ENCODE peak calls at places on chromosome 4, in seven cellular contexts. P, B, R, C, D, H and X are unnamed samples.
A peak's percentile ranks its signal among the peaks of the same experiment; 100 is the strongest.

GRCh38 chr4:78022517-78022916 is 34.6 kb upstream of the FRAS1 start:
- DNase-seq in P (no peak), D (no peak), B (no peak), C (no peak), H (no peak), R (no peak), X (no peak)

GRCh38 chr4:13537832-13538177 is 6.5 kb downstream of the NKX3-2 start:
- DNase-seq in C (no peak), H (no peak), P (no peak), R (no peak), B (no peak), D (no peak), X (no peak)

GRCh38 chr4:23759066-23759465 is 130.8 kb downstream of the PPARGC1A start:
- DNase-seq in R (no peak), D (no peak), P (no peak), B (no peak), C (no peak), H (no peak), X (no peak)

GRCh38 chr4:170026253-170026991 is at the start of gene MFAP3L:
- DNase-seq in H (peak; percentile 80), R (peak; percentile 91), P (peak; percentile 92), D (peak; percentile 92), B (peak; percentile 88), C (peak; percentile 91), X (peak; percentile 72)

GRCh38 chr4:153748378-153748777 is 11.4 kb downstream of the RNF175 start:
- DNase-seq in B (no peak), P (no peak), D (no peak), C (peak; percentile 55), R (no peak), H (no peak), X (no peak)

GRCh38 chr4:48943387-48943786 is 36.8 kb upstream of the OCIAD2 start:
- DNase-seq in P (peak; percentile 21), C (no peak), R (no peak), D (no peak), H (peak; percentile 53), B (no peak), X (no peak)

GRCh38 chr4:26131053-26131452 is 189.8 kb upstream of the RBPJ start:
- DNase-seq in P (no peak), D (no peak), C (no peak), R (no peak), H (no peak), B (no peak), X (no peak)

GRCh38 chr4:108611360-108611759 is 9.0 kb upstream of the RPL34 start:
- DNase-seq in B (no peak), P (no peak), R (no peak), C (no peak), D (no peak), H (no peak), X (no peak)

GRCh38 chr4:57136281-57136680 is 26.1 kb upstream of the IGFBP7 start:
- DNase-seq in C (no peak), R (no peak), P (no peak), B (no peak), D (no peak), H (no peak), X (no peak)

GRCh38 chr4:10153161-10153560 is 36.6 kb upstream of the WDR1 start:
- DNase-seq in P (no peak), R (no peak), B (no peak), H (no peak), D (no peak), C (no peak), X (no peak)

GRCh38 chr4:153467897-153468262 is 1.7 kb downstream of the TMEM131L start:
- DNase-seq in C (no peak), D (no peak), R (no peak), H (no peak), P (no peak), B (no peak), X (no peak)

GRCh38 chr4:78937837-78938236 is 1.4 kb downstream of the PAQR3 start:
- DNase-seq in D (no peak), H (peak; percentile 8), C (no peak), P (no peak), R (no peak), B (no peak), X (no peak)

GRCh38 chr4:39714171-39714570 is 16.2 kb downstream of the UBE2K start:
- DNase-seq in C (no peak), D (no peak), P (no peak), R (no peak), B (no peak), H (no peak), X (no peak)

GRCh38 chr4:88674565-88674964 is 23.1 kb downstream of the NAP1L5 start:
- DNase-seq in D (no peak), H (no peak), R (no peak), P (no peak), B (no peak), C (no peak), X (no peak)

GRCh38 chr4:21012851-21013331 is 312.6 kb downstream of the PACRGL start:
- DNase-seq in P (no peak), D (no peak), H (no peak), R (no peak), B (no peak), C (no peak), X (no peak)

GRCh38 chr4:22556411-22556969 is 40.6 kb upstream of the ADGRA3 start:
- DNase-seq in P (no peak), H (no peak), R (peak; percentile 49), D (no peak), C (no peak), B (no peak), X (no peak)

GRCh38 chr4:18398661-18399060 is 377.1 kb upstream of the LCORL start:
- DNase-seq in P (no peak), D (no peak), R (no peak), B (no peak), C (no peak), H (no peak), X (no peak)

GRCh38 chr4:141011799-141012377 is 121.4 kb downstream of the RNF150 start:
- DNase-seq in H (no peak), P (no peak), R (no peak), D (no peak), C (no peak), B (peak; percentile 69), X (no peak)

DNA sequence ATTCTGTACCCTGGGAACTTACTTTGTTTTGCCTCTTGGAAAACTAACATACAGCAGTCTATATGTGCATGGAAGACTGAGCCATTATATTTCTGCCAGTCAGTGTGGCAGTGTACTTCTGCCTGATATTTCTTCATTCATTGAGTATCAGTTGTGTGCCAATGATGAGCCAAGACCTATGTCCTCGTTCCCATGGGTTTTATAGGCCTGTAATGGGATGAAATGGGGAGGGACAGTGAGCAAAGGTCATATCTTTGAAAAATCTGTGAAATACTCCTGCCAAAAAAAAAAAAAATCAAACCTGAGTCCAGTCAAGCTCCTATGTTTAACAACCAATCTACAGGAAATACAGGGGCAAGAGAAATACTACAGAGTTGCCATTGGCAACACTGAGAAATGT is 9.1 kb downstream of the NSD2 start:
- DNase-seq in R (no peak), H (no peak), C (no peak), P (no peak), D (no peak), B (no peak), X (no peak)
- TF ChIP-seq EP300 in R (no peak), H (no peak), C (no peak), P (no peak), D (no peak), B (no peak), X (no peak)

GRCh38 chr4:2061208-2062131 is 2.3 kb downstream of the NAT8L start:
- DNase-seq in P (no peak), H (no peak), C (no peak), D (no peak), R (no peak), B (no peak), X (no peak)
- H3K27ac ChIP-seq in P (no peak overlapping the region), H (no peak overlapping the region), C (no peak overlapping the region), D (peak overlapping the region; percentile 20), R (no peak overlapping the region), B (no peak overlapping the region), X (no peak overlapping the region)

GRCh38 chr4:99334880-99335279 is 13.7 kb upstream of the ADH1B start:
- DNase-seq in B (no peak), H (no peak), C (no peak), P (no peak), R (no peak), D (no peak), X (no peak)

GRCh38 chr4:99330648-99331047 is 9.4 kb upstream of the ADH1B start:
- DNase-seq in P (no peak), B (no peak), R (no peak), D (no peak), C (no peak), H (no peak), X (no peak)

GRCh38 chr4:99341426-99341825 is 11.1 kb downstream of the ADH1C start:
- DNase-seq in H (no peak), B (no peak), C (no peak), P (no peak), D (no peak), R (no peak), X (no peak)

DNA sequence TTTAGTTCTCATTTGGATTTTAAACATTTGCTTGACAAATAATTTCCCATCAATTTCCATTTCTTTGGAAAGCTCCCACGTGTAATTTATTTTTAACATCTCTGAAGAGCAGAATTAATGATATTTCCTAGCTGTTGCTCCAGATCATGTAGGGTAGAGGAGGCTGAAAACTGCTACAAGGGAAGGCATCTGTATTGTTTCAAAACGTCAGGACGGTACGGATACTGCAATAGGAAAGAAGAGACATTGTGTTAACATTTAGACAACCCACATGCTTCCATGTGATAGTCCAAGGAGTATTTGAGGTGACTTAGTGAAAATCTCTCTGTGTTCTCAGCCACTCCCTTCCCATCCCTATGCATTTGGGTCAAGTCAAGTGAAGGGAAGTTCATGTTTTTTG is 15.4 kb upstream of the ADH1B start:
- DNase-seq in P (no peak), D (no peak), B (no peak), H (no peak), C (no peak), R (no peak), X (no peak)
- TF ChIP-seq EP300 in P (no peak), D (no peak), B (no peak), H (no peak), C (no peak), R (no peak), X (no peak)

DNA sequence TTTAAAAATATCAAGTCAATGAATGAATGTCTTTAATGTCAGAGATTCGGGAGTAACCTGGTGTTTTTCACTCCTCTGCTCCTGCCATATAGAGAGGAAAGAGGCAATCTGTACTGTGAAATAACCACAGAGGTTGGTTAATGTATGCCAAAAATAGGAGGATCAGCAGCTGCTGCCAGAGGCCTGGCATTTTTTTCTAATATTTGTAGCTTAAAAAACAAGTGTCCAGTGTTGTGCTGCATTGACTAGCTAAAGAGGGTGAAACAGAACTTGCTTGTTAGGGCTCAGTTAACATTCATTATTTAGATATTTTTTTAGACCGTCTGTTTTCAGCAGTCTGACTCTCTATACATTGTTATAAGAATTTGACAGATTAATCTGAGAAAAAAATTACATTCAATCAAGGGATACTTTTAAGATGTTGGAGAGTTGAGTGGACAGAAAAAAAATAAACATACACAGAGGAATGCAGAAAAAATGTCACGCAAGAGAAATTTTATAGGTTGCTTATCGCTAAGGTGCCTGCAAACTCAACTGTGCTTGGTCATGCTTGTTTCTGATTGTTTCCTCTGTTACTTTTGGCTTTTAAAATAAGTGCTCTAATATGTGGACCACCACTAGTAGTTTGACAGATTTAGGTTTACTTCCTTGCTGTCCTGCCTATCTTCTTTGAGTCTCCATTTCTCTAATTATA is 392.3 kb upstream of the GALNT7 start:
- DNase-seq in P (no peak), D (no peak), C (no peak), R (no peak), H (no peak), B (no peak), X (no peak)
- H3K27ac ChIP-seq in P (no peak overlapping the region), D (no peak overlapping the region), C (no peak overlapping the region), R (no peak overlapping the region), H (no peak overlapping the region), B (no peak overlapping the region), X (no peak overlapping the region)